ENCODE peak calls at places on chromosomes 2 and 18, in four cellular contexts. T is neural progenitor cell, F is cardiac muscle cell, X is heart right ventricle. R is an unnamed sample.

GRCh38 chr2:133884739-133885381 is 316.6 kb upstream of the NCKAP5 start:
- DNase-seq in T (no peak), F (peak; percentile 44), X (no peak), R (no peak)

GRCh38 chr18:62766266-62766665 is 50.9 kb downstream of the PHLPP1 start:
- DNase-seq in T (no peak), F (no peak), X (no peak), R (no peak)

GRCh38 chr2:98049991-98050519 is 36.9 kb upstream of the VWA3B start:
- DNase-seq in T (no peak), F (no peak), X (no peak), R (no peak)

GRCh38 chr18:50453014-50453680 is 78.3 kb downstream of the SKA1 start:
- DNase-seq in T (no peak), F (no peak), X (no peak), R (no peak)

GRCh38 chr2:3479430-3480320 is 39.7 kb downstream of the ADI1 start:
- DNase-seq in T (no peak), F (no peak), X (no peak), R (no peak)

GRCh38 chr2:223993634-223994232 is 36.5 kb downstream of the MRPL44 start:
- DNase-seq in T (peak; percentile 86), F (peak; percentile 78), X (no peak), R (peak; percentile 23)

GRCh38 chr2:32136097-32136496 is 29.6 kb upstream of the SLC30A6 start:
- DNase-seq in T (no peak), F (peak; percentile 1), X (no peak), R (no peak)

GRCh38 chr2:121501070-121501469 is 29.6 kb upstream of the RNU4ATAC start:
- DNase-seq in T (no peak), F (no peak), X (no peak), R (no peak)

GRCh38 chr2:96762529-96763253 is 2.0 kb downstream of the CNNM4 start:
- DNase-seq in T (peak; percentile 90), F (peak; percentile 69), X (no peak), R (no peak)

GRCh38 chr2:96760986-96761832 is 507 bp downstream of the CNNM4 start:
- DNase-seq in T (peak; percentile 51), F (no peak), X (peak; percentile 44), R (no peak)

GRCh38 chr2:96759548-96759947 is 1.2 kb upstream of the CNNM4 start:
- DNase-seq in T (no peak), F (no peak), X (no peak), R (no peak)

GRCh38 chr2:96758987-96759386 is 1.7 kb upstream of the CNNM4 start:
- DNase-seq in T (no peak), F (no peak), X (no peak), R (no peak)

DNA sequence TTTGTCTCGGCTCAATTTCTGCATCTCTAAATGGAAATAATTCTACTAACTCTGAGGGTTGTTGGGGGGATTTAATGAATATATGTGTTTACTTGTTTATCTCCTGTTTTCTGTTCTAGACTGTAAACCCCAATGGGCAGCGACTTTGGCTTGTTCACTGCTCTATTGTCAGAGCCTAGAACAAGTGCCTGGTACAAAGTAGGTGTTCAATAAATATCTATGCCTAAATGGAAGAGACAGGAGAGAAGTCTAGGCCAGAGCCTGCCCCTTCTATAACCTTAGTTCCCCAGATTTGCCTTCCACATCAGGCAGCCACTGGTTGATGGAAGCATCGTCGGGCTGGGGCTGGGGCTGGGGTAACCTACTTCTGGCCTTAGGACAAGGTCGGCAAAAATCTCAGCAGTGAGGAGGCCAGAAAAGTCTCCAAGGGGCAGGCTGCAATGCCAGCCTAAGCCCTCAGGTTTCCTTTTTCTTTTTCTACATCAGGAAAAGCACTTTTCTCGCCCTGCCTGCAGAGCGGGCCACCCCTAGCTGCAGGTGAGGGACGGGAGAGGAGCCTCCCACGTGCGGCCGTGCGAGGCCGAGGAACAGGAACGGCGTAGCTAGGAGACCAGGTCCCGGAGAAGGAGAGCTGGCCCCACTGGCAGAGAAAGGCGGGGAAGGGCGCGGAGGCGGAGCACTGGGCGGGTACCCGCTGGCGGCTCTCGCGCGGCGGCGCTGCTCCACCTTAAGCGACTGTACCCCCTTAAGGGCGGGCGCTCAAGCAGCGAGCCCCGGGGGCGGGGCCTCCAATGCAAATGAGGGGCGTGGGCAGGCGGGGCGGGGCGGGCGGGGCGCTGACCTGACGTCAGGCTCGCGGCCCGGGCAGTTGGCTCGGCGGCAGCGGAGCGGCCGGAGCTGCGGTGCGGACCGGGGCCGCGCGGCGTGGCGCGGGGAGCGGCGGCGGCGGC is at the start of gene CNNM4:
- DNase-seq in T (peak; percentile 97), F (peak; percentile 96), X (peak; percentile 95), R (peak; percentile 94)
- TF ChIP-seq CTCF in T (no peak), F (no peak), X (no peak), R (no peak)

DNA sequence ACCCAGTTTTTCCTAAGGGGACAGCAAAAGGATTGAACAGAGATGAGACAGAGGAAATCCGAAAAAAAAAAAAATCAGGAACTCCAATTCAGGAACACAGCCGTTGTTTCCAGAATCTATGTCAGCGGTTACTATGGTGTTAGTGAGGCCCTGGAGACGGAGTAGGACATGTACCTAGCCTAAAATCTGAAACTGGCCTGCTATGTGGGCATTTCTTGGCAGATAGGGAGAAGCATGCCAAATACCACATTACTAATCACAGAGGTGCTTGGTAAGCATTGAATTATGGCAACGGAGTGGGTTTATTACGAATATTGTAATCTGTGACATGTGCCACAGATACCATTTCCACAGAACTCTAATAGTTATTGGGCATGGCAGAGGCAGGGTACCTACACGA is 530.6 kb downstream of the CCDC85A start:
- DNase-seq in T (no peak), F (peak; percentile 5), X (no peak), R (no peak)
- TF ChIP-seq CTCF in T (no peak), F (no peak), X (no peak), R (no peak)

GRCh38 chr2:108413731-108414130 is 35.3 kb upstream of the GCC2 start:
- DNase-seq in T (no peak), F (no peak), X (no peak), R (no peak)

GRCh38 chr2:108414945-108415344 is 34.1 kb upstream of the GCC2 start:
- DNase-seq in T (no peak), F (no peak), X (no peak), R (no peak)

GRCh38 chr2:108414256-108414876 is 34.6 kb upstream of the GCC2 start:
- DNase-seq in T (no peak), F (no peak), X (no peak), R (no peak)

GRCh38 chr2:108418416-108418815 is 30.6 kb upstream of the GCC2 start:
- DNase-seq in T (no peak), F (no peak), X (no peak), R (no peak)

DNA sequence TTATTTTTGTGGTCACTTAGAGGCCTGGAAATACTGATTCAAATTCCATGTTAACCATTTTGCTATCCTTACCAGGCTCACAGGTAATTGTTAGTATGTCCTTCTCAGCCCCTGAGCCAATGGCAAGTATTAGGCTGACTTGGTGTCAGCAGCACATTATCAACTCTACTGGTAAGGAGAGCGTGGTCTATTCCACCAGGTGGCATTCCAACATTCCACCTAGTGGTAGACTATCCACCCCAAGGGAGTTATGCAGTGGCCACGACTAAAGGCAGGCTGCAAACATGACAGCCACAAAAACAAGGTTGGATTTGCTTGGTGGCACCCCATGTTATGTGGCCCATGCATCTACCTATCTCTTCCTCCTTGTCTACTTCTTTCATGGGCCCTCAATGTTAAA is 31.8 kb upstream of the GCC2 start:
- DNase-seq in T (no peak), F (no peak), X (no peak), R (no peak)
- TF ChIP-seq CTCF in T (no peak), F (no peak), X (no peak), R (peak; percentile 33)

GRCh38 chr2:14387332-14387731 is 245.2 kb upstream of the LRATD1 start:
- DNase-seq in T (no peak), F (no peak), X (no peak), R (no peak)

GRCh38 chr2:14385043-14385442 is 247.5 kb upstream of the LRATD1 start:
- DNase-seq in T (no peak), F (no peak), X (no peak), R (no peak)

DNA sequence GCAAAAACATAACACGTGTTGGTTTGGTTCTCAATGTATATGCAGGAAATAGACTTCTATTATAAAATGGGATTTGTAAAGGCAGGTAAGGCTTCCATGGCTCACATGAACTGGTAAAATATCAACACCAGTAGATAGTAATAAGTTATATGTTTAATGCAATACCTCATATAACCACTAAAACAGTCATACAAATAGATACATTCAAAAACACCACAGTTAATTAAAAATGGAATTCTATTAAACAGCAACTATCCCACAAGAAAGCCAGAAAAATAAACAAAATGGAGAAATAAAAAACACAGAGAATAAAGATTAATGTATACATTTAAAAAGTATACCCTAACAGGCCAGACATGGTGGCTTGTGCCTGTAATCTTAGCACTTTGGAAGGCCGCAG is 243.8 kb upstream of the LRATD1 start:
- DNase-seq in T (no peak), F (no peak), X (no peak), R (no peak)
- TF ChIP-seq CTCF in T (no peak), F (no peak), X (no peak), R (no peak)

DNA sequence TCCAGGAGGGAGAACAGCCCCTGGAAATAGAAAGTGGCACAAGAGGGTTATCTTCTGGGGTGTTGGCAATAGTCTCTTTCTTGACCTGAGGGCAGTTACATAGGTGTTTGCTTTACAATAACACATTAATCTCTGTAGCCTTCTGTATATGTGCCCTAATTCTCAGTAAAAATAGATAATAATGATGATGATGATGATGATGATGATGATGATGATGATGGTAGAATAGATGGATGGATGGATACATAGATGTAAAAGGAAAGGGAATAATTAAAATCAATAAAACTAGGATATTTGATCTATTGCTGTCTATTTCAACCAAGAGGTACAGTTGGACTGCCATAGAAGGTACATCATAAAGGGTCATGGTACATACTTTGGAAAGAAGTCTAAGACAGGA is 177.7 kb upstream of the VWC2L start:
- DNase-seq in T (no peak), F (no peak), X (no peak), R (no peak)
- TF ChIP-seq CTCF in T (no peak), F (no peak), X (no peak), R (no peak)